ENCODE peak calls at places on chromosome 3, in five cellular contexts. One of them, this sample, is unnamed.

GRCh38 chr3:195212749-195213085 is 58.2 kb downstream of the XXYLT1 start:
- DNase-seq in IMR-90: no peak
- DNase-seq in H9: no peak
- DNase-seq in mesenchymal stem cell: no peak
- DNase-seq in neuronal stem cell: no peak
- DNase-seq in this sample: no peak

GRCh38 chr3:75237041-75237775 is 426.9 kb upstream of the FRG2C start:
- DNase-seq in IMR-90: no peak
- DNase-seq in H9: no peak
- DNase-seq in neuronal stem cell: no peak
- DNase-seq in mesenchymal stem cell: no peak
- DNase-seq in this sample: no peak

GRCh38 chr3:191158247-191158646 is 40.8 kb upstream of the OSTN start:
- DNase-seq in IMR-90: no peak
- DNase-seq in neuronal stem cell: no peak
- DNase-seq in H9: no peak
- DNase-seq in mesenchymal stem cell: no peak
- DNase-seq in this sample: no peak

GRCh38 chr3:138125548-138126221 is 6.5 kb downstream of the A4GNT start:
- DNase-seq in IMR-90: peak; percentile 66
- DNase-seq in H9: no peak
- DNase-seq in mesenchymal stem cell: peak; percentile 60
- DNase-seq in neuronal stem cell: no peak
- DNase-seq in this sample: no peak

GRCh38 chr3:48405343-48405881 is 24.5 kb downstream of the PLXNB1 start:
- DNase-seq in H9: no peak
- DNase-seq in IMR-90: no peak
- DNase-seq in neuronal stem cell: no peak
- DNase-seq in mesenchymal stem cell: no peak
- DNase-seq in this sample: no peak

GRCh38 chr3:150348500-150348899 is 59.6 kb upstream of the TSC22D2 start:
- DNase-seq in IMR-90: peak; percentile 91
- DNase-seq in mesenchymal stem cell: peak; percentile 89
- DNase-seq in H9: no peak
- DNase-seq in neuronal stem cell: no peak
- DNase-seq in this sample: no peak

GRCh38 chr3:177960014-177960413 is 576.2 kb upstream of the KCNMB2 start:
- DNase-seq in IMR-90: peak; percentile 37
- DNase-seq in H9: no peak
- DNase-seq in mesenchymal stem cell: peak; percentile 49
- DNase-seq in neuronal stem cell: no peak
- DNase-seq in this sample: no peak

GRCh38 chr3:120438971-120439370 is 11.8 kb downstream of the FSTL1 start:
- DNase-seq in neuronal stem cell: no peak
- DNase-seq in H9: no peak
- DNase-seq in mesenchymal stem cell: peak; percentile 97
- DNase-seq in IMR-90: peak; percentile 93
- DNase-seq in this sample: no peak

GRCh38 chr3:57393957-57394356 is 101.5 kb upstream of the ASB14 start:
- DNase-seq in IMR-90: no peak
- DNase-seq in neuronal stem cell: no peak
- DNase-seq in H9: no peak
- DNase-seq in mesenchymal stem cell: no peak
- DNase-seq in this sample: no peak

GRCh38 chr3:165854696-165855095 is 17.5 kb upstream of the BCHE start:
- DNase-seq in H9: no peak
- DNase-seq in mesenchymal stem cell: peak; percentile 31
- DNase-seq in IMR-90: no peak
- DNase-seq in neuronal stem cell: no peak
- DNase-seq in this sample: peak; percentile 29

DNA sequence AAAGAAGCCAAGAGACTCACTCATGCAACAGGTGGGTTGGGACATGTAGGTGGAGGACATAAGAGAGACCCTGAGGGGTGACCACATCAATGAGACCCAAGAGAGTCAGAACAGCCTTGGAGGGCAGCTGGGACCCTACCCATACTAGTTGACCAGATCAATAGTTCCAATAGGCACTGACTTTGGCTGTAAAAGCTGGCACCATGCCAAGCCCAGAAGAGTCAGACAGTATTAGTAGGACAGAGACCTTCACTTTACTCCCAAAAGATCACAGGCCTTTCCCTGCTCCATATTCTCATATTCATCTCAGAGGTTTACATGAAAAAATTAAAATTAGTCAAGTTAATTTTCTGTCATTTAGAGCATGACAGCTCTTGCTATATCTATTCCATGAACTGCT is 20.9 kb upstream of the GABRR3 start:
- DNase-seq in neuronal stem cell: no peak
- DNase-seq in H9: no peak
- DNase-seq in mesenchymal stem cell: no peak
- DNase-seq in IMR-90: no peak
- DNase-seq in this sample: no peak
- H3K4ac ChIP-seq in neuronal stem cell: no peak overlapping the region
- H3K4ac ChIP-seq in H9: no peak overlapping the region
- H3K4ac ChIP-seq in mesenchymal stem cell: no peak overlapping the region
- H3K4ac ChIP-seq in IMR-90: no peak overlapping the region
- H3K4ac ChIP-seq in this sample: no peak overlapping the region

GRCh38 chr3:134933997-134934396 is 138.9 kb downstream of the EPHB1 start:
- DNase-seq in mesenchymal stem cell: no peak
- DNase-seq in H9: no peak
- DNase-seq in neuronal stem cell: no peak
- DNase-seq in IMR-90: no peak
- DNase-seq in this sample: no peak

GRCh38 chr3:134929976-134930375 is 134.9 kb downstream of the EPHB1 start:
- DNase-seq in neuronal stem cell: no peak
- DNase-seq in IMR-90: no peak
- DNase-seq in H9: no peak
- DNase-seq in mesenchymal stem cell: no peak
- DNase-seq in this sample: no peak

GRCh38 chr3:134928819-134929218 is 133.8 kb downstream of the EPHB1 start:
- DNase-seq in neuronal stem cell: no peak
- DNase-seq in H9: no peak
- DNase-seq in mesenchymal stem cell: no peak
- DNase-seq in IMR-90: no peak
- DNase-seq in this sample: no peak

GRCh38 chr3:134932035-134932434 is 137.0 kb downstream of the EPHB1 start:
- DNase-seq in neuronal stem cell: no peak
- DNase-seq in H9: no peak
- DNase-seq in mesenchymal stem cell: no peak
- DNase-seq in IMR-90: no peak
- DNase-seq in this sample: no peak

DNA sequence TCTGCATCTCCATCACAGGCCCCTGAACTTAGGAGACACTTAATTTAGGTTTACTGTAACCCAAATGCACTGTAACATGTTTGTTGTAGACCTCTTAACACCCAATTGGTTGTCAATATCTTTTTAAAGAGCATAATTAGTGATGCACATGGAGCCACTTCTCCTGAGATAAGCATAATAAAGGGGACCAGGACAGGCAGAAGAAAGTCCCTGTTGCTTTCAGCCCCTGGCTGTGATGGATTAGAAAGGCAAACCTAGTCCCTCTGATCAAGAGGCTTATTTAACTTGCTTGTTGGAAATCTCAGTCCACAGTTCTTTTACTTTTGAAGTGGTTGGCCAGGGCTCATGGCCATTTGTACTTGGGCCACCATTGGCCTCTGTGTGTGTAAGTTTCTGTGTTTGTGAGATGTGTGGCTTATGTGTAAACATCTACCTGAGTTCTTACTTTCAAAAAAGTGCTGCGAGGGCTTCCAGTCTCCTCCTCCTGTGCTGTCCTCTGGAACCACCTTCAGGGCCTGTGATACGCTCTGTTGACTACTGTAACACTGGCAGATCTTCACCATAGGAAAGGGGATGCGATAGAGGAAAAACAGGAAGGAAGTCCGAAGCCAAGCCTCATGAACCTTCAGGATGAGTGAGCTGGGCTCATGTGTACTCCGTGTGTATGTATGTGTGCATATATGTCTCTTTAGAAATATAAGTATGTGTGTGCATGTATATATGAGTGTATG is 136.2 kb downstream of the EPHB1 start:
- DNase-seq in neuronal stem cell: no peak
- DNase-seq in H9: peak; percentile 29
- DNase-seq in IMR-90: no peak
- DNase-seq in mesenchymal stem cell: no peak
- DNase-seq in this sample: peak; percentile 2
- H3K27me3 ChIP-seq in neuronal stem cell: no peaks in the 10 kb centered on the region
- H3K27me3 ChIP-seq in H9: no peaks in the 10 kb centered on the region
- H3K27me3 ChIP-seq in IMR-90: no peaks in the 10 kb centered on the region
- H3K27me3 ChIP-seq in mesenchymal stem cell: no peaks in the 10 kb centered on the region
- H3K27me3 ChIP-seq in this sample: peaks cover 2% of the 10 kb centered on the region

DNA sequence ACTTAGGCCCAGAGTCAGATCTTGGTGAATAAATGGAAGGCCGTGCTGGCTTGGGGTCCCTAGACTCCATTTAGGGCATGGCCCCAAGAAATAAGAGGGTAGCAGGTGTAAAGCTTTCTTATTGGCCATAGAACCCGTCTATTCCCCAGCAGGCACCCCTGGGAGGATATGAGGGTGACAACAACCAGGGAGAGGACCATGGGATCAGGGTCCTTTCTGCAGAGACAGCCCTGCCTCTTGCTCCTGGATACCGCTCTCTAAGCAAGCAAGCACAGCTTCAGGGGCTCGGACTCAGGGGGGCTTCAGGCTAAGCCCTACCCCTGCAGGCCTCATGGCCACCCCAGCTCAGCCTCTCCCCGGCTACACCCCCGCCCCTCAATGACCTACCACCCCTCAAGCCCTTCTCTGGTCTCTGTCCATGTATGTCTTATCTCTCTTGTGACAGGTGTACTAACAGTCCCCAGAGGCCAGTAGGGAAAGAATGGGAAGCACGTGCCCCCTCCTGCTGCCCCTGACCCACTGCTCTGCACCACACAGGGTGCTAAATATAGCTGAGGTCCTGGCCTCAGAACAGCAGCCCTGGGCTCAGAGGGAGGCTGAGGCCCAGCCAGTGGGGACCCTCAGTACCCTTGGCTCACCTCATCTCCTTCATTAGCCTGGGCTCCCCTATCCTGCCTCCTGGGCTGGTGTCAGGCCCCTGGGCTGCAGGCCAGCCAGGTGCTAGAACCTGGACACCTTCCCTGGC is 1.9 kb downstream of the XIRP1 start:
- DNase-seq in H9: peak; percentile 19
- DNase-seq in mesenchymal stem cell: no peak
- DNase-seq in neuronal stem cell: no peak
- DNase-seq in IMR-90: no peak
- DNase-seq in this sample: no peak
- H3K9ac ChIP-seq in H9: no peak overlapping the region
- H3K9ac ChIP-seq in mesenchymal stem cell: no peak overlapping the region
- H3K9ac ChIP-seq in neuronal stem cell: no peak overlapping the region
- H3K9ac ChIP-seq in IMR-90: no peak overlapping the region
- H3K9ac ChIP-seq in this sample: no peak overlapping the region

DNA sequence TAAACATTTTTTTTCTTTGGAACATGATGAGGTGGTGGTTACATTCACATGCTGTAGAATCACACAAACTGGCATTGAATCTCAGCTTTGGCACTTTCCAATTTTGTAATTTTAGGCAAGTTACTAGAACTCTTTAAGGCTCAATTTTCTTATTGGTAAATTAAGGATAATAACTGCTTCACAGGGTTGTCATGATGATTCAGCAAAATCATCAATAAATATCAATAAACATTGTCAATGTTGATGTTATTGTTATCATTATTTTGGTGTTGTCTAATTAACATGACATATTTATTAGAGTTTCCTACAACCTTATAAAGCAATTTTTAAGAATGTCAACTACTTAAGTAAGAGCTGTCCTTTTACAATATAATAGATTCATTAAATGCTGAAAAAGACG is 1.6 kb downstream of the MDFIC2 start:
- DNase-seq in IMR-90: no peak
- DNase-seq in neuronal stem cell: no peak
- DNase-seq in mesenchymal stem cell: no peak
- DNase-seq in H9: no peak
- DNase-seq in this sample: no peak
- H3K4ac ChIP-seq in IMR-90: no peak overlapping the region
- H3K4ac ChIP-seq in neuronal stem cell: no peak overlapping the region
- H3K4ac ChIP-seq in mesenchymal stem cell: no peak overlapping the region
- H3K4ac ChIP-seq in H9: no peak overlapping the region
- H3K4ac ChIP-seq in this sample: no peak overlapping the region

DNA sequence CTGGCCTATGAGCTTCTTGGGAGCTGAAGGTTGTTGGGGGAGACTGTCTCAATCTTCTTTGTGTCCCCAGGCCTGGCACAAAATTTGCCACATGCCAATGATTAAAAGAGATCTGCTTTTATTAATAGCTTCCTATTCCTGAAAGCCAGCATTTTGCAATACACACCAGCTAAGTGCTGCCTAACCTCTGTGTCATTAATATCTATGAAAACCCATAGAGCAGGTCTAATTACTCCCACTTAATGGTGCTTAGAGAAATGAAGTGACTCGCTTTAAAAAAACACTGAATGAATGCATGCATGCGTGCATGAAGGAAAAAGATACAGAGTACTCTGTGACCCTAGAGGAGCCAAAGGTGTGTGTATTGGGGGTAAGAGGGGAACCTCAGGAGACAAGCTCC is 55.0 kb downstream of the SLC6A1 start:
- DNase-seq in mesenchymal stem cell: no peak
- DNase-seq in IMR-90: no peak
- DNase-seq in H9: no peak
- DNase-seq in neuronal stem cell: no peak
- DNase-seq in this sample: no peak
- H3K27me3 ChIP-seq in mesenchymal stem cell: peaks cover 66% of the 10 kb centered on the region
- H3K27me3 ChIP-seq in IMR-90: peaks cover 27% of the 10 kb centered on the region
- H3K27me3 ChIP-seq in H9: no peaks in the 10 kb centered on the region
- H3K27me3 ChIP-seq in neuronal stem cell: no peaks in the 10 kb centered on the region
- H3K27me3 ChIP-seq in this sample: no peaks in the 10 kb centered on the region

GRCh38 chr3:69084326-69084667 is 440 bp upstream of the ARL6IP5 start:
- DNase-seq in neuronal stem cell: no peak
- DNase-seq in IMR-90: peak; percentile 85
- DNase-seq in H9: no peak
- DNase-seq in mesenchymal stem cell: peak; percentile 85
- DNase-seq in this sample: peak; percentile 57
- H3K9ac ChIP-seq in neuronal stem cell: no peak overlapping the region
- H3K9ac ChIP-seq in IMR-90: peak overlapping the region; percentile 49
- H3K9ac ChIP-seq in H9: no peak overlapping the region
- H3K9ac ChIP-seq in mesenchymal stem cell: peak overlapping the region; percentile 96
- H3K9ac ChIP-seq in this sample: peak overlapping the region; percentile 44

DNA sequence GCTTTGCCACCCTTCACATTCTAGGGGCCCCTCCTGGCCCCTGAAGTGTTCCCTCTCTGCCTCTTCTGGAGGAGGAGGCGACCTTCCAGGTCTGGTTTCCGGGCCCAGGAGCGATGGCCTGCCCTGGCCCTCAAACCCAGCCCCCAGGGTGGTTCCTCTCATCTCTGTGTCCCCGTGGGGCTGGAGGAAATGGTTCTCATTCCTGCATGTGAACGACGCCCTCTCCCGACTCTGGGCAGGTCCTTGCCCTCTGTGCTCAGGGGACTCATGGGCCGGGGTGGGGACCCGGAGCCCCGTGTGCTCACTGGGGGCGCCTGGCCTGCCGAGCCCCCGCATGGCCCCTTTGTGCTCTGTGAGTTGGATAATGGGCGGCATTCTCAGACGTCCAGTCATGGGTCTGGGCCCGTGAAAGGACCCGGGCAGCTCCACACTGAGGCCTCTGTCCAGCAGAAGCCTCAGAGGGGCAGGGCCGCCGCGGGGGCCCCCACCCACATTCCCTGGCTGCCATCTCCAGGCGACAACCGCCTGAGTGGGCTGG is 5.4 kb upstream of the PLXND1 start:
- DNase-seq in neuronal stem cell: no peak
- DNase-seq in IMR-90: peak; percentile 49
- DNase-seq in H9: peak; percentile 88
- DNase-seq in mesenchymal stem cell: peak; percentile 84
- DNase-seq in this sample: peak; percentile 97
- H3K4ac ChIP-seq in neuronal stem cell: no peak overlapping the region
- H3K4ac ChIP-seq in IMR-90: peak overlapping the region; percentile 79
- H3K4ac ChIP-seq in H9: no peak overlapping the region
- H3K4ac ChIP-seq in mesenchymal stem cell: peak overlapping the region; percentile 76
- H3K4ac ChIP-seq in this sample: peak overlapping the region; percentile 56